ENCODE peak calls at places on chromosomes 16 and 17, in seven cellular contexts. T, D, N, A, C, W and B are unnamed samples.

GRCh38 chr16:77236063-77236511 is 36.9 kb downstream of the SYCE1L start:
- DNase-seq in T (peak), D (peak), N (peak), A (peak), C (peak), W (peak), B (peak)

GRCh38 chr17:40442392-40443195 is 656 bp upstream of the IGFBP4 start:
- DNase-seq in T (peak), D (peak), N (no peak), A (no peak), C (no peak), W (no peak), B (no peak)

GRCh38 chr17:18015603-18016002 is 23.4 kb downstream of the ATPAF2 start:
- DNase-seq in T (no peak), D (no peak), N (no peak), A (no peak), C (no peak), W (no peak), B (no peak)

GRCh38 chr17:64200080-64201042 is 62.7 kb downstream of the TEX2 start:
- DNase-seq in T (no peak), D (no peak), N (no peak), A (no peak), C (no peak), W (no peak), B (no peak)

GRCh38 chr16:77212736-77213541 is 13.7 kb downstream of the SYCE1L start:
- DNase-seq in T (peak), D (no peak), N (peak), A (peak), C (no peak), W (peak), B (peak)

GRCh38 chr17:9239260-9239820 is 218.0 kb downstream of the NTN1 start:
- DNase-seq in T (no peak), D (no peak), N (no peak), A (peak), C (no peak), W (peak), B (peak)

GRCh38 chr17:1232786-1233185 is 37.5 kb upstream of the BHLHA9 start:
- DNase-seq in T (no peak), D (no peak), N (no peak), A (no peak), C (peak), W (no peak), B (no peak)

GRCh38 chr16:77304883-77305282 is 105.7 kb downstream of the SYCE1L start:
- DNase-seq in T (no peak), D (no peak), N (no peak), A (no peak), C (no peak), W (no peak), B (no peak)

GRCh38 chr17:44075598-44076293 is 5.2 kb downstream of the G6PC3 start:
- DNase-seq in T (no peak), D (no peak), N (no peak), A (no peak), C (no peak), W (no peak), B (no peak)

GRCh38 chr17:43877451-43878155 is 29.7 kb downstream of the MPP2 start:
- DNase-seq in T (no peak), D (no peak), N (no peak), A (no peak), C (no peak), W (no peak), B (no peak)

GRCh38 chr16:54931041-54931756 is 534 bp downstream of the IRX5 start:
- DNase-seq in T (peak), D (no peak), N (no peak), A (no peak), C (peak), W (peak), B (no peak)

GRCh38 chr16:54929090-54930033 is 1.3 kb upstream of the IRX5 start:
- DNase-seq in T (peak), D (peak), N (peak), A (peak), C (peak), W (peak), B (peak)

GRCh38 chr16:54928421-54929089 is 2.1 kb upstream of the IRX5 start:
- DNase-seq in T (peak), D (no peak), N (peak), A (peak), C (peak), W (peak), B (peak)

GRCh38 chr16:54931757-54932660 is 1.3 kb downstream of the IRX5 start:
- DNase-seq in T (no peak), D (no peak), N (no peak), A (no peak), C (no peak), W (no peak), B (no peak)

GRCh38 chr16:54930034-54930938 is at the start of gene IRX5:
- DNase-seq in T (peak), D (peak), N (peak), A (peak), C (peak), W (peak), B (peak)
- TF ChIP-seq POLR2A in T (peak), D (no peak), N (peak), A (no peak), C (peak), W (no peak), B (peak)

GRCh38 chr16:75727221-75727620 is 931 bp upstream of the CPHXL start:
- DNase-seq in T (no peak), D (no peak), N (no peak), A (no peak), C (no peak), W (no peak), B (no peak)

DNA sequence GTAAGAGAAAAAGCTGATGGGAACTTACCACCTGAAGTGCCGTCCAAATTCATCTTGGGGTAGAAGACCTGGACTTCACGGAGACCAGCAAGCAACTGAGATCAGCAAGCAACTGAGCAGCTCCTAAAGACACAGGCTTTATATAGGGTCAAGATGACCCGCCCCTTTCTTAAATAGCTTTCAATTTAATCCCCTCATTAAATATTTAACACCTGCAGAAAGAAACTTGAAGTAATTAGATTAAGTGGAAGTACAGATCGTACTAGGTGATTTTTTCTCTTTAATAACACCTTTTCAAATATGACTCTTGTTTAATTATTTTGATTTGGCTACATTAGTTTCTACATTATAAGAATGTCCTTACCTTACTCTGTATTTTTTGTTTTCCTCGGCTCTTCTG is at the start of gene CPHXL:
- DNase-seq in T (no peak), D (no peak), N (no peak), A (no peak), C (no peak), W (no peak), B (no peak)
- TF ChIP-seq POLR2A in T (no peak), D (no peak), N (no peak), A (no peak), C (no peak), W (no peak), B (no peak)

DNA sequence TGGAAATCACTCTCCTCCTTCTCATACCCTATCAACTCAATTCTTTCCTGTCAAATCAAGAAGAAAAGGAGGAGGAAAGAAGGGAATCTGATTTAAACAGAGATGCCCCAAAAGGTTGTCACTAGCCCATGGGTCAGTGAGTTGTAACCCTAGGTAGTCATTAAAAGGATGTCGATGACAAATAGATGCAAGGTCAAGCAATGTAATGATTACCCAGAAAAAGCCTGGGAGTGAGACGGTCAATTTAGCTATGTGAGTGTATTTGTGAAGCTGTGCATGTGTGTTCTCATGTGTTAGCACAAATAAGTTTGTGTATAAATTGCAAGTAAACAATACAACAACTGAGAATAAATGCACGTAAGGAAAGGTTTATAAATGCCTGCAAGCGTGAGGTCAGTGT is 190.5 kb upstream of the PMFBP1 start:
- DNase-seq in T (no peak), D (no peak), N (no peak), A (no peak), C (no peak), W (no peak), B (no peak)
- TF ChIP-seq POLR2A in T (no peak), D (no peak), N (no peak), A (no peak), C (no peak), W (no peak), B (no peak)

GRCh38 chr16:1772908-1773702 is at the start of gene MRPS34:
- DNase-seq in T (peak), D (peak), N (no peak), A (peak), C (peak), W (peak), B (peak)
- TF ChIP-seq POLR2A in T (peak), D (peak), N (no peak), A (peak), C (peak), W (peak), B (peak)

GRCh38 chr17:48543854-48544355 is 1.0 kb downstream of the HOXB2 start:
- DNase-seq in T (no peak), D (no peak), N (no peak), A (no peak), C (no peak), W (no peak), B (peak)
- TF ChIP-seq POLR2A in T (no peak), D (no peak), N (no peak), A (no peak), C (no peak), W (no peak), B (no peak)

GRCh38 chr17:46928472-46929261 is 5.7 kb downstream of the GOSR2 start:
- DNase-seq in T (no peak), D (no peak), N (no peak), A (no peak), C (no peak), W (no peak), B (no peak)
- TF ChIP-seq POLR2A in T (no peak), D (no peak), N (no peak), A (no peak), C (no peak), W (no peak), B (no peak)

DNA sequence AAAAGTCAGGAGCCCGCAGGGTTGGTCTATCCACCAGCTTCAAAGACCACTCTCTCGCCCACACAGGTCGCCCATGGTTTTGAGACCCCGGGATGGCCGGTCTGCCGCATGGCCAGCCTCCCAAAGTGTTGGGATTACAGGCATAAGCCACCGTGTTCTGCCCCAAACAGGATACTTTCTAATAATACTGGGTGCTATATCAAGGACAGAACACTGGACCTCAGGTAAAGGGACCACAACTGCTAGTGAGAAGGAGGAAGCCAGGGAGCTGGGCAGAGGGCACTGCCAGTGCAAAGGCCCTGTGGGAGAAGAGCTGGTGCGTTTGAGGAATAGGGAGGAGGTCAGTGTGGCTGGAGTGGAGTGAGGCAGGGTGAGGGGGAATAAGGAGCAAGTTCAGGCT is 34.1 kb downstream of the IL21R start:
- DNase-seq in T (no peak), D (no peak), N (peak), A (peak), C (no peak), W (no peak), B (peak)
- TF ChIP-seq POLR2A in T (no peak), D (no peak), N (no peak), A (no peak), C (no peak), W (no peak), B (no peak)

DNA sequence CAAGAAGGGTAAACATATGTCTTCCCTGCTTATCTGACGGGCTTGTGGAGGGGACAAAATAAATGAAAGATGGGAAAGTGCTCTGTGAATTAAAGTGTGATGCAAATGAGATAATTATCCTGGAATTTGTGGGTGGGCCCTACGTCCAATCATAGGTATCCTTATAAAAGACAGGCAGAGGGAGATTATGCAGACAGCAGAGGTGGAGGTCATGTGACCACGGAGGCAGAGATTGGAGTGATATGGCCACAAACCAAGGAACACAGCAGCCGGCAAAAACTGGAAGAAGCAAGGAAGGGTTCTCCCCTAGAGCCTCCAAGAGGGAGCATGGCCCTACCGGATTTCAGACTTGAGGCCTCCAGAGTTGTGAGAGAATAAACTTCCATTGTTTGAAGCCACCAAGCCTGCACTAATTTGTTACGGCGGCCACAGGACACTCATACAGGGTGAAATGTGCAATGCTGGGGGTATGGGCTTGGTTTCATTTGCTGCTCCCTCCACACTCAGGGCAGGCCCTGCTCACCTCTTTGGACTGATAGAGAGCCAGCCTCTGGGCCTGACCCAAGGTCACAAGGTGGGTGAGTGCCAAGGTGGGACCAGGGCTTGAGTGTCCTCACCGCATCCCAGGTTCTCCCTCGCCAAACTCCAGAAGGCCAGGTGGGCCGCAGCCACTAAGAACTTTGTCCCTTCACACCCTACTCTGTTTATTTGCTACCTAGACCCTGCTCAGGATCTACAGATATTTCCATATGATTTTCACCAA is 149.7 kb upstream of the TNRC6C start:
- DNase-seq in T (no peak), D (no peak), N (no peak), A (no peak), C (no peak), W (peak), B (no peak)
- TF ChIP-seq POLR2A in T (no peak), D (no peak), N (no peak), A (no peak), C (no peak), W (no peak), B (no peak)

GRCh38 chr17:7590743-7591142 is 849 bp upstream of the SOX15 start:
- DNase-seq in T (peak), D (no peak), N (peak), A (peak), C (no peak), W (no peak), B (no peak)
- TF ChIP-seq POLR2A in T (no peak), D (no peak), N (no peak), A (no peak), C (no peak), W (no peak), B (no peak)